ENCODE peak calls at places on chromosomes 13 and 19, in ten cellular contexts. C is GM13976, M is MCF 10A, U is fibroblast of mammary gland, W is fibroblast of lung, N is heart left ventricle, X is stomach, H is Calu3, E is suprapubic skin, Z is neural crest cell. R is an unnamed sample.

GRCh38 chr13:23570099-23570926 is at the start of gene TNFRSF19:
- DNase-seq in M (no peak), Z (peak; percentile 57), N (peak; percentile 75), W (peak; percentile 84), U (peak; percentile 86), H (no peak), E (no peak), C (no peak), X (no peak), R (peak; percentile 84)

GRCh38 chr13:98613591-98613990 is 36.7 kb upstream of the STK24 start:
- DNase-seq in W (no peak), E (no peak), M (no peak), X (no peak), H (no peak), U (peak; percentile 11), C (no peak), Z (no peak), N (no peak), R (no peak)

GRCh38 chr19:46759817-46760333 is 13.6 kb upstream of the STRN4 start:
- DNase-seq in U (peak; percentile 99), W (peak; percentile 70), E (no peak), M (peak; percentile 68), H (no peak), C (no peak), Z (no peak), N (no peak), X (no peak), R (peak; percentile 94)

GRCh38 chr13:99203601-99204579 is 3.2 kb downstream of the UBAC2 start:
- DNase-seq in W (no peak), C (no peak), M (no peak), Z (no peak), U (no peak), H (no peak), N (no peak), E (no peak), X (no peak), R (no peak)

GRCh38 chr19:10789876-10790275 is 46.1 kb downstream of the TMED1 start:
- DNase-seq in Z (no peak), H (no peak), U (no peak), M (no peak), C (no peak), X (no peak), W (no peak), N (no peak), E (no peak), R (no peak)

GRCh38 chr19:39362682-39363657 is 20.7 kb downstream of the SAMD4B start:
- DNase-seq in E (no peak), M (peak; percentile 8), Z (no peak), X (no peak), W (peak; percentile 77), N (no peak), U (peak; percentile 89), H (no peak), C (no peak), R (peak; percentile 50)

GRCh38 chr13:98443329-98443728 is 133.6 kb downstream of the STK24 start:
- DNase-seq in H (no peak), W (peak; percentile 78), E (no peak), U (peak; percentile 88), M (peak; percentile 47), C (no peak), X (no peak), N (no peak), Z (no peak), R (peak; percentile 85)

GRCh38 chr19:38849746-38850230 is at the start of gene HNRNPL:
- DNase-seq in M (no peak), U (no peak), Z (peak; percentile 99), N (peak; percentile 100), X (peak; percentile 99), H (no peak), E (peak; percentile 100), C (peak; percentile 94), W (no peak), R (no peak)

GRCh38 chr13:37369618-37370017 is 228.9 kb downstream of the POSTN start:
- DNase-seq in M (no peak), E (no peak), X (no peak), Z (no peak), H (no peak), W (peak; percentile 33), U (peak; percentile 41), N (no peak), C (no peak), R (peak; percentile 25)

GRCh38 chr19:14407889-14408640 is 11.1 kb downstream of the DDX39A start:
- DNase-seq in N (no peak), U (no peak), M (no peak), H (no peak), Z (no peak), W (no peak), C (peak; percentile 28), E (no peak), X (peak; percentile 58), R (no peak)

GRCh38 chr19:925912-926594 is at the start of gene ARID3A:
- DNase-seq in U (no peak), E (no peak), Z (peak; percentile 50), M (no peak), C (peak; percentile 86), W (peak; percentile 73), N (peak; percentile 58), H (no peak), X (peak; percentile 56), R (no peak)

GRCh38 chr13:109917422-109917821 is 131.0 kb upstream of the IRS2 start:
- DNase-seq in W (no peak), C (no peak), N (no peak), Z (no peak), X (no peak), H (no peak), U (no peak), E (no peak), M (no peak), R (no peak)
- TF ChIP-seq CTCF in W (no peak), C (no peak), N (no peak), Z (no peak), X (no peak), H (no peak), U (no peak), E (no peak), M (no peak), R (no peak)

GRCh38 chr13:41651413-41652068 is 194.2 kb downstream of the RGCC start:
- DNase-seq in W (no peak), E (no peak), X (no peak), M (peak; percentile 17), N (no peak), C (no peak), U (no peak), Z (no peak), H (no peak), R (no peak)

GRCh38 chr13:41650706-41651105 is 193.4 kb downstream of the RGCC start:
- DNase-seq in H (no peak), E (no peak), U (no peak), X (no peak), N (no peak), Z (no peak), C (no peak), W (no peak), M (no peak), R (no peak)

GRCh38 chr13:41652735-41653361 is 195.5 kb downstream of the RGCC start:
- DNase-seq in Z (peak; percentile 31), E (no peak), H (peak; percentile 34), W (peak; percentile 84), X (no peak), N (no peak), C (peak; percentile 51), U (peak; percentile 80), M (peak; percentile 54), R (peak; percentile 62)

GRCh38 chr13:41648314-41648935 is 191.1 kb downstream of the RGCC start:
- DNase-seq in M (peak; percentile 31), W (no peak), H (no peak), C (no peak), Z (no peak), E (no peak), N (no peak), U (no peak), X (no peak), R (no peak)

DNA sequence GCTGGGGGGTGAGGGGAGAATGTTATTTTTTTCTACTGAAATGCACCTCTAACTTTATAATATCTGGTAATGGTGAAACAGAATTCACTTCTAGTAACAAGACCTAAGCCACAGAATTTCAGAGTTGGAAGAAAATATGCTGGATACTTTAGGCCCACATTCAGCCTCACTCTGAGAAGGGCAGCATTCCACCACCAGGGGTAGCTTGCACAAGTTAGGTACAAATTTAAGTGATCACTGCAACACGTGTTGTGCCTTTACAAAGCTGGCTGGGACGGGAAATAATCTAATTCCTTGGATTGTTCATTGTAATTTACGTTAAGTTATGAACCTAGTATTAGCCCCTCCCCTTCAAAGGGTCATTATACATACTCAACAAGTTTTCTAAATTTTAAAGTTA is 192.3 kb downstream of the RGCC start:
- DNase-seq in M (peak; percentile 9), U (peak; percentile 28), N (no peak), E (no peak), W (peak; percentile 42), C (no peak), X (no peak), Z (no peak), H (no peak), R (no peak)
- TF ChIP-seq CTCF in M (peak; percentile 17), U (peak; percentile 43), N (peak; percentile 16), E (no peak), W (peak; percentile 56), C (no peak), X (no peak), Z (peak; percentile 58), H (no peak), R (peak; percentile 65)

GRCh38 chr19:48646912-48647216 is 877 bp upstream of the CA11 start:
- DNase-seq in N (no peak), C (no peak), X (no peak), M (no peak), E (no peak), Z (no peak), H (no peak), U (no peak), W (no peak), R (no peak)

GRCh38 chr19:48645652-48646191 is at the start of gene CA11:
- DNase-seq in M (no peak), Z (no peak), X (no peak), E (no peak), C (no peak), U (no peak), W (no peak), N (no peak), H (no peak), R (no peak)

GRCh38 chr19:48648134-48648533 is 2.1 kb upstream of the CA11 start:
- DNase-seq in W (no peak), E (no peak), U (no peak), H (no peak), C (no peak), M (no peak), X (no peak), Z (no peak), N (no peak), R (no peak)

GRCh38 chr19:48644839-48645651 is 942 bp downstream of the CA11 start:
- DNase-seq in M (peak; percentile 59), H (peak; percentile 72), W (peak; percentile 73), X (peak; percentile 83), U (peak; percentile 71), E (no peak), N (peak; percentile 83), Z (peak; percentile 67), C (peak; percentile 82), R (peak; percentile 45)

GRCh38 chr19:48646192-48646911 is 365 bp upstream of the CA11 start:
- DNase-seq in E (peak; percentile 94), Z (peak; percentile 92), M (peak; percentile 90), X (peak; percentile 91), C (peak; percentile 94), W (peak; percentile 79), N (peak; percentile 92), U (peak; percentile 70), H (peak; percentile 94), R (peak; percentile 45)
- TF ChIP-seq CTCF in E (peak; percentile 96), Z (peak; percentile 85), M (peak; percentile 89), X (no peak), C (peak; percentile 93), W (peak; percentile 80), N (peak; percentile 92), U (peak; percentile 79), H (peak; percentile 91), R (peak; percentile 85)

GRCh38 chr19:54137913-54138776 is 583 bp downstream of the CNOT3 start:
- DNase-seq in C (peak; percentile 55), X (no peak), M (no peak), N (no peak), H (peak; percentile 46), Z (no peak), W (no peak), U (no peak), E (no peak), R (no peak)
- TF ChIP-seq CTCF in C (no peak), X (no peak), M (no peak), N (no peak), H (peak; percentile 36), Z (peak; percentile 44), W (no peak), U (no peak), E (no peak), R (peak; percentile 62)

R was measured in HFFc6.